ENCODE peak calls at places on chromosomes 5 and 9, in eight cellular contexts. C is stimulated activated CD4-positive, alpha-beta T cell treated with anti-CD3 and anti-CD28 coated beads, Interleukin-2, amount 100 ng/mL, for 24 hours; K is AG10803; B is HFFc6; A is GDM1; P is ureter; H is suprapubic skin; V is HFF-Myc. F is an unnamed sample.

GRCh38 chr9:10252174-10252573 is 360.6 kb downstream of the PTPRD start:
- DNase-seq in C (no peak), K (no peak), B (peak; percentile 12), A (no peak), P (no peak), H (no peak), V (no peak), F (no peak)

GRCh38 chr5:56569576-56569975 is 245.8 kb upstream of the MAP3K1 start:
- DNase-seq in C (no peak), K (peak; percentile 63), B (peak; percentile 32), A (no peak), P (no peak), H (no peak), V (no peak), F (peak; percentile 84)

GRCh38 chr5:39517800-39518199 is 93.0 kb upstream of the DAB2 start:
- DNase-seq in C (no peak), K (peak; percentile 98), B (peak; percentile 89), A (no peak), P (no peak), H (no peak), V (peak; percentile 75), F (peak; percentile 96)

GRCh38 chr5:51138164-51138563 is 245.1 kb upstream of the ISL1 start:
- DNase-seq in C (no peak), K (no peak), B (no peak), A (no peak), P (no peak), H (no peak), V (no peak), F (no peak)

GRCh38 chr5:91079037-91079436 is 304.1 kb downstream of the ARRDC3 start:
- DNase-seq in C (no peak), K (no peak), B (no peak), A (no peak), P (no peak), H (no peak), V (no peak), F (no peak)

GRCh38 chr5:172503925-172504730 is 49.8 kb upstream of the SH3PXD2B start:
- DNase-seq in C (no peak), K (no peak), B (no peak), A (no peak), P (peak; percentile 40), H (peak; percentile 50), V (no peak), F (no peak)

GRCh38 chr9:96187108-96187695 is 114.8 kb downstream of the HSD17B3 start:
- DNase-seq in C (no peak), K (no peak), B (no peak), A (no peak), P (no peak), H (no peak), V (no peak), F (no peak)

GRCh38 chr5:147849226-147849625 is 17.8 kb upstream of the SPINK1 start:
- DNase-seq in C (no peak), K (no peak), B (no peak), A (no peak), P (no peak), H (no peak), V (no peak), F (no peak)

GRCh38 chr5:143837306-143837848 is 25.4 kb downstream of the HMHB1 start:
- DNase-seq in C (no peak), K (peak; percentile 89), B (peak; percentile 51), A (no peak), P (no peak), H (no peak), V (peak; percentile 91), F (peak; percentile 90)

GRCh38 chr9:33852216-33852826 is 35.4 kb downstream of the UBE2R2 start:
- DNase-seq in C (peak; percentile 40), K (peak; percentile 55), B (peak; percentile 52), A (no peak), P (peak; percentile 73), H (peak; percentile 73), V (no peak), F (peak; percentile 63)

GRCh38 chr9:7148243-7148765 is 390.5 kb downstream of the KDM4C start:
- DNase-seq in C (no peak), K (no peak), B (no peak), A (no peak), P (no peak), H (no peak), V (no peak), F (no peak)

GRCh38 chr5:40475546-40475945 is 204.2 kb upstream of the PTGER4 start:
- DNase-seq in C (no peak), K (peak; percentile 12), B (peak; percentile 41), A (no peak), P (no peak), H (no peak), V (no peak), F (peak; percentile 49)

GRCh38 chr5:178434016-178434761 is 156.0 kb downstream of the COL23A1 start:
- DNase-seq in C (no peak), K (no peak), B (no peak), A (no peak), P (no peak), H (no peak), V (no peak), F (no peak)

GRCh38 chr9:123761905-123762605 is 167.9 kb downstream of the DENND1A start:
- DNase-seq in C (no peak), K (peak; percentile 37), B (no peak), A (no peak), P (no peak), H (no peak), V (no peak), F (peak; percentile 54)

GRCh38 chr5:172594431-172594830 is 46.6 kb upstream of the NEURL1B start:
- DNase-seq in C (no peak), K (no peak), B (no peak), A (no peak), P (no peak), H (no peak), V (no peak), F (no peak)

GRCh38 chr5:106966686-106967315 is 703.9 kb downstream of the EFNA5 start:
- DNase-seq in C (no peak), K (no peak), B (no peak), A (no peak), P (no peak), H (no peak), V (no peak), F (no peak)

GRCh38 chr5:96439477-96440184 is 6.6 kb upstream of the PCSK1 start:
- DNase-seq in C (no peak), K (no peak), B (no peak), A (no peak), P (no peak), H (no peak), V (no peak), F (no peak)

GRCh38 chr5:82440041-82440440 is 161.9 kb upstream of the RPS23 start:
- DNase-seq in C (no peak), K (no peak), B (no peak), A (no peak), P (no peak), H (no peak), V (no peak), F (no peak)

GRCh38 chr9:110427497-110428104 is 89.9 kb upstream of the TXNDC8 start:
- DNase-seq in C (peak; percentile 48), K (peak; percentile 32), B (peak; percentile 24), A (peak; percentile 22), P (no peak), H (no peak), V (no peak), F (peak; percentile 60)